ENCODE peak calls at places on chromosomes 5 and 9, in five cellular contexts. One of them, this sample, is unnamed.
A peak's percentile ranks its signal among the peaks of the same experiment; 100 is the strongest.

GRCh38 chr9:110321055-110321454 is 16.6 kb downstream of the TXNDC8 start:
- DNase-seq in sciatic nerve: no peak
- DNase-seq in iris pigment epithelial cell: peak; percentile 42
- DNase-seq in ACHN: no peak
- DNase-seq in coronary artery: no peak
- DNase-seq in this sample: no peak

GRCh38 chr9:27726244-27727141 is 153.2 kb upstream of the C9orf72 start:
- DNase-seq in sciatic nerve: peak; percentile 66
- DNase-seq in iris pigment epithelial cell: peak; percentile 74
- DNase-seq in ACHN: peak; percentile 54
- DNase-seq in coronary artery: no peak
- DNase-seq in this sample: peak; percentile 23

GRCh38 chr5:123732261-123732660 is 220.3 kb downstream of the CSNK1G3 start:
- DNase-seq in sciatic nerve: no peak
- DNase-seq in iris pigment epithelial cell: no peak
- DNase-seq in ACHN: no peak
- DNase-seq in coronary artery: no peak
- DNase-seq in this sample: no peak

GRCh38 chr9:133133680-133134418 is 12.8 kb upstream of the RALGDS start:
- DNase-seq in sciatic nerve: no peak
- DNase-seq in iris pigment epithelial cell: peak; percentile 96
- DNase-seq in ACHN: peak; percentile 94
- DNase-seq in coronary artery: peak; percentile 92
- DNase-seq in this sample: peak; percentile 69

GRCh38 chr9:127154003-127154389 is 31.6 kb upstream of the ANGPTL2 start:
- DNase-seq in sciatic nerve: no peak
- DNase-seq in iris pigment epithelial cell: no peak
- DNase-seq in ACHN: no peak
- DNase-seq in coronary artery: peak; percentile 73
- DNase-seq in this sample: no peak

GRCh38 chr9:88722753-88723152 is 187.8 kb downstream of the NXNL2 start:
- DNase-seq in sciatic nerve: no peak
- DNase-seq in iris pigment epithelial cell: no peak
- DNase-seq in ACHN: peak; percentile 2
- DNase-seq in coronary artery: no peak
- DNase-seq in this sample: no peak

GRCh38 chr9:78370991-78371390 is 74.1 kb downstream of the PSAT1 start:
- DNase-seq in sciatic nerve: no peak
- DNase-seq in iris pigment epithelial cell: no peak
- DNase-seq in ACHN: no peak
- DNase-seq in coronary artery: no peak
- DNase-seq in this sample: no peak

GRCh38 chr9:94779101-94779500 is 52.6 kb downstream of the AOPEP start:
- DNase-seq in sciatic nerve: no peak
- DNase-seq in iris pigment epithelial cell: no peak
- DNase-seq in ACHN: peak; percentile 16
- DNase-seq in coronary artery: no peak
- DNase-seq in this sample: no peak

GRCh38 chr5:164230341-164230740 is 724.9 kb downstream of the MAT2B start:
- DNase-seq in sciatic nerve: no peak
- DNase-seq in iris pigment epithelial cell: no peak
- DNase-seq in ACHN: no peak
- DNase-seq in coronary artery: no peak
- DNase-seq in this sample: no peak

GRCh38 chr9:31519011-31519410 is 865.4 kb upstream of the ACO1 start:
- DNase-seq in sciatic nerve: no peak
- DNase-seq in iris pigment epithelial cell: peak; percentile 17
- DNase-seq in ACHN: no peak
- DNase-seq in coronary artery: no peak
- DNase-seq in this sample: no peak

GRCh38 chr9:111678293-111678692 is 16.9 kb downstream of the GNG10 start:
- DNase-seq in sciatic nerve: no peak
- DNase-seq in iris pigment epithelial cell: no peak
- DNase-seq in ACHN: no peak
- DNase-seq in coronary artery: no peak
- DNase-seq in this sample: no peak

GRCh38 chr5:53381-54174 is 38.4 kb upstream of the PLEKHG4B start:
- DNase-seq in sciatic nerve: no peak
- DNase-seq in iris pigment epithelial cell: peak; percentile 13
- DNase-seq in ACHN: peak; percentile 81
- DNase-seq in coronary artery: no peak
- DNase-seq in this sample: no peak

GRCh38 chr5:68233075-68233474 is 17.5 kb downstream of the PIK3R1 start:
- DNase-seq in sciatic nerve: no peak
- DNase-seq in iris pigment epithelial cell: no peak
- DNase-seq in ACHN: no peak
- DNase-seq in coronary artery: no peak
- DNase-seq in this sample: no peak

GRCh38 chr9:114004221-114004716 is 73.8 kb downstream of the AMBP start:
- DNase-seq in sciatic nerve: peak; percentile 76
- DNase-seq in iris pigment epithelial cell: no peak
- DNase-seq in ACHN: no peak
- DNase-seq in coronary artery: peak; percentile 92
- DNase-seq in this sample: no peak

GRCh38 chr9:121780641-121781040 is 129.2 kb downstream of the DAB2IP start:
- DNase-seq in sciatic nerve: no peak
- DNase-seq in iris pigment epithelial cell: no peak
- DNase-seq in ACHN: no peak
- DNase-seq in coronary artery: no peak
- DNase-seq in this sample: no peak

GRCh38 chr5:94094793-94095441 is 353.5 kb upstream of the POU5F2 start:
- DNase-seq in sciatic nerve: no peak
- DNase-seq in iris pigment epithelial cell: no peak
- DNase-seq in ACHN: no peak
- DNase-seq in coronary artery: no peak
- DNase-seq in this sample: no peak

GRCh38 chr5:160894-161540 is 30.3 kb upstream of the LRRC14B start:
- DNase-seq in sciatic nerve: no peak
- DNase-seq in iris pigment epithelial cell: no peak
- DNase-seq in ACHN: no peak
- DNase-seq in coronary artery: peak; percentile 62
- DNase-seq in this sample: no peak

GRCh38 chr9:96069821-96070220 is 194.3 kb downstream of the ERCC6L2 start:
- DNase-seq in sciatic nerve: no peak
- DNase-seq in iris pigment epithelial cell: no peak
- DNase-seq in ACHN: no peak
- DNase-seq in coronary artery: no peak
- DNase-seq in this sample: no peak

GRCh38 chr5:98349251-98349989 is 424.0 kb upstream of the RGMB start:
- DNase-seq in sciatic nerve: no peak
- DNase-seq in iris pigment epithelial cell: peak; percentile 82
- DNase-seq in ACHN: peak; percentile 28
- DNase-seq in coronary artery: no peak
- DNase-seq in this sample: no peak

GRCh38 chr5:52709171-52709925 is 78.4 kb upstream of the ITGA1 start:
- DNase-seq in sciatic nerve: no peak
- DNase-seq in iris pigment epithelial cell: peak; percentile 95
- DNase-seq in ACHN: no peak
- DNase-seq in coronary artery: no peak
- DNase-seq in this sample: no peak

This sample was measured in epithelial cell of proximal tubule.